ENCODE peak calls at places on chromosomes 7 and 10, in nine cellular contexts. K, H, V, Y, I, E, R, D and S are unnamed samples.

GRCh38 chr7:158850390-158851174 is 5.8 kb upstream of the DYNC2I1 start:
- DNase-seq in K (no peak), H (no peak), V (no peak), Y (no peak), I (no peak), E (no peak), R (no peak), D (no peak), S (no peak)

GRCh38 chr10:44963772-44964633 is 4.4 kb downstream of the RASSF4 start:
- DNase-seq in K (no peak), H (no peak), V (no peak), Y (no peak), I (peak), E (no peak), R (no peak), D (peak), S (peak)

GRCh38 chr7:14351167-14351566 is 361.7 kb upstream of the ETV1 start:
- DNase-seq in K (no peak), H (no peak), V (no peak), Y (no peak), I (peak), E (no peak), R (no peak), D (no peak), S (no peak)

GRCh38 chr7:132251327-132251659 is 325.0 kb downstream of the PLXNA4 start:
- DNase-seq in K (no peak), H (no peak), V (no peak), Y (no peak), I (peak), E (peak), R (peak), D (peak), S (peak)

GRCh38 chr10:118531105-118531851 is 64.2 kb downstream of the PRLHR start:
- DNase-seq in K (no peak), H (no peak), V (no peak), Y (no peak), I (no peak), E (no peak), R (no peak), D (peak), S (no peak)

GRCh38 chr10:13039761-13040160 is 38.2 kb upstream of the CCDC3 start:
- DNase-seq in K (no peak), H (no peak), V (no peak), Y (no peak), I (no peak), E (no peak), R (no peak), D (no peak), S (no peak)

GRCh38 chr7:118079369-118079768 is 104.6 kb upstream of the LSM8 start:
- DNase-seq in K (no peak), H (no peak), V (no peak), Y (no peak), I (no peak), E (no peak), R (no peak), D (peak), S (no peak)

GRCh38 chr10:1664565-1664964 is 72.8 kb downstream of the ADARB2 start:
- DNase-seq in K (no peak), H (no peak), V (no peak), Y (no peak), I (no peak), E (no peak), R (no peak), D (no peak), S (no peak)

GRCh38 chr7:115997221-115997620 is 33.3 kb downstream of the TFEC start:
- DNase-seq in K (no peak), H (no peak), V (no peak), Y (no peak), I (no peak), E (no peak), R (no peak), D (no peak), S (no peak)

GRCh38 chr10:93420091-93420490 is 62.0 kb downstream of the MYOF start:
- DNase-seq in K (no peak), H (no peak), V (no peak), Y (no peak), I (peak), E (no peak), R (no peak), D (no peak), S (peak)

GRCh38 chr7:88329532-88330463 is 23.1 kb upstream of the STEAP4 start:
- DNase-seq in K (no peak), H (no peak), V (no peak), Y (no peak), I (no peak), E (no peak), R (no peak), D (no peak), S (no peak)

GRCh38 chr10:97648557-97649404 is 8.3 kb downstream of the PI4K2A start:
- DNase-seq in K (no peak), H (peak), V (no peak), Y (peak), I (no peak), E (no peak), R (no peak), D (peak), S (no peak)

GRCh38 chr10:44301781-44302400 is 83.0 kb downstream of the CXCL12 start:
- DNase-seq in K (no peak), H (no peak), V (no peak), Y (no peak), I (no peak), E (no peak), R (no peak), D (peak), S (no peak)

GRCh38 chr10:8078027-8078426 is 23.5 kb downstream of the GATA3 start:
- DNase-seq in K (no peak), H (no peak), V (no peak), Y (no peak), I (peak), E (no peak), R (no peak), D (no peak), S (no peak)

GRCh38 chr7:11182736-11183135 is 209.1 kb downstream of the PHF14 start:
- DNase-seq in K (no peak), H (no peak), V (no peak), Y (no peak), I (no peak), E (no peak), R (no peak), D (no peak), S (no peak)